ENCODE peak calls at places on chromosomes 11 and 22, in four cellular contexts. D is CD8-positive, alpha-beta T cell; K is CD8-positive, alpha-beta memory T cell; B is heart right ventricle. N is an unnamed sample. For H3K9me3, the result is how much of the 10 kb centered on the place peaks cover.

GRCh38 chr22:34760276-34761008 is 305.5 kb upstream of the ISX start:
- DNase-seq in D (no peak), K (no peak), B (no peak), N (no peak)

GRCh38 chr11:93020248-93021088 is 51.0 kb downstream of the MTNR1B start:
- DNase-seq in D (no peak), K (no peak), B (no peak), N (no peak)

GRCh38 chr22:19177164-19178064 is 1.1 kb downstream of the SLC25A1 start:
- DNase-seq in D (no peak), K (no peak), B (no peak), N (no peak)

GRCh38 chr11:122803306-122803705 is 35.0 kb upstream of the CRTAM start:
- DNase-seq in D (no peak), K (no peak), B (no peak), N (no peak)

GRCh38 chr11:7918141-7918540 is 12.9 kb downstream of the OR10A6 start:
- DNase-seq in D (no peak), K (no peak), B (no peak), N (no peak)

GRCh38 chr22:23256138-23256932 is 76.0 kb downstream of the BCR start:
- DNase-seq in D (no peak), K (no peak), B (no peak), N (no peak)

GRCh38 chr11:73921180-73921579 is 29.6 kb upstream of the DNAJB13 start:
- DNase-seq in D (no peak), K (no peak), B (no peak), N (no peak)

GRCh38 chr11:119356349-119357031 is 10.0 kb upstream of the MFRP start:
- DNase-seq in D (peak), K (peak), B (peak), N (peak)

GRCh38 chr11:64839887-64840782 is 4.3 kb downstream of the CDC42BPG start:
- DNase-seq in D (no peak), K (no peak), B (no peak), N (no peak)

GRCh38 chr11:35935390-35935789 is 8.5 kb upstream of the LDLRAD3 start:
- DNase-seq in D (no peak), K (no peak), B (no peak), N (no peak)

GRCh38 chr11:8597182-8597581 is 3.2 kb upstream of the STK33 start:
- DNase-seq in D (no peak), K (no peak), B (no peak), N (no peak)

GRCh38 chr22:37544955-37545702 is 15.2 kb upstream of the CDC42EP1 start:
- DNase-seq in D (peak), K (peak), B (peak), N (peak)
- H3K9me3 ChIP-seq in D (under half), K (under half), B (under half), N (under half)

DNA sequence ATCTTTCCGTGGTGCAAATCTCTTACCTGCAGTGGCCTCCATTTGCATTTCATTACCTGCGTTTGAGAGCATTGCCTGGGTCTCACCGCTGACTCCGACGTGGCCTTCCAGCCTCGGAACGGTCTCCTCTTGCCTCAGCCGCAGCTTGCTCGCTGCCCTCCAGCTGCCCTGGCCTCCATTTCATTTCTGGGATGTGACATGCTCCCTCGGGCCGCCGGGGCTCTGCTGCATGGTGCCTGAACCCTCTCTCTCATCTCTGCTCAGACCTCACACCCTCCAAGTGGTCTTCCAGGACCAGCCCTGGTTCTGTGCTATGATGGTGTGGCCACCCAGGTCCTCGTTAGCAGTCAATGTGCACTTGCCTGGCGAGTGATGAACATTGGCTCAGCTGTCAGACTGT is 229.2 kb downstream of the TBC1D22A start:
- DNase-seq in D (no peak), K (no peak), B (no peak), N (no peak)
- H3K9me3 ChIP-seq in D (under half), K (under half), B (under half), N (under half)

DNA sequence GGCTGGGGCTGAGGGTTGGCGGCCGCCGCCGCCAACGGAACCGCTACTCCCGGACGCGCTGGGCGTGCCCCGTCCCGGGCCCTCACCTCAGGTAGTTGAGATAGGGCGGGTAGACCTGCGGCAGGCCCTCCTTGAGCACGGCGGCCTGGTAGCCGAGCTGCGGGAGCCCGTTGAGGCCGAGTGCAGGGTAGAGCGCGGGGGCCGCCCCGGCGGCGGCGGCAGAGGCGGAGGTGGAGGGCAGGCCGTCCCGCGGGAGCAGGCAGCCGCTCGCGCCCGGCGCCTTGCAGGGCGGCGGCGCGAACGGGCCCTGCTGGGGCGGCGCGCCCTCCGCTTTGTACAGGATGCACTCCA is 2.3 kb downstream of the PGR start:
- DNase-seq in D (no peak), K (no peak), B (peak), N (peak)
- H3K9me3 ChIP-seq in D (under half), K (under half), B (under half), N (under half)

GRCh38 chr11:134581966-134582787 is 170.1 kb upstream of the B3GAT1 start:
- DNase-seq in D (no peak), K (no peak), B (no peak), N (peak)
- H3K9me3 ChIP-seq in D (under half), K (under half), B (under half), N (under half)